ENCODE peak calls at places on chromosome X, in four cellular contexts. Y is neuronal stem cell, K is T-helper 1 cell, X is PC-9. B is an unnamed sample.

GRCh38 chrX:103800318-103800717 is 23.7 kb downstream of the PLP1 start:
- DNase-seq in Y (no peak), K (no peak), X (no peak), B (no peak)

GRCh38 chrX:47264507-47265173 is 31.8 kb downstream of the USP11 start:
- DNase-seq in Y (no peak), K (no peak), X (no peak), B (no peak)

GRCh38 chrX:5051831-5052491 is 1176.7 kb downstream of the NLGN4X start:
- DNase-seq in Y (no peak), K (no peak), X (peak), B (peak)

GRCh38 chrX:119757979-119758681 is at the start of gene SOWAHD:
- DNase-seq in Y (no peak), K (peak), X (peak), B (peak)

GRCh38 chrX:109732319-109732779 is 708 bp downstream of the ACSL4 start:
- DNase-seq in Y (no peak), K (no peak), X (peak), B (no peak)

GRCh38 chrX:37825225-37825842 is 22.0 kb downstream of the DYNLT3 start:
- DNase-seq in Y (peak), K (peak), X (no peak), B (no peak)

GRCh38 chrX:110836982-110837381 is 41.4 kb upstream of the CHRDL1 start:
- DNase-seq in Y (no peak), K (no peak), X (no peak), B (no peak)

GRCh38 chrX:37314526-37314925 is 34.6 kb upstream of the PRRG1 start:
- DNase-seq in Y (no peak), K (no peak), X (peak), B (no peak)

GRCh38 chrX:126855839-126856238 is 36.3 kb downstream of the PRR32 start:
- DNase-seq in Y (no peak), K (no peak), X (no peak), B (no peak)

GRCh38 chrX:151478052-151478451 is 81.0 kb downstream of the VMA21 start:
- DNase-seq in Y (no peak), K (no peak), X (no peak), B (no peak)

GRCh38 chrX:118420462-118420861 is 74.6 kb downstream of the WDR44 start:
- DNase-seq in Y (no peak), K (no peak), X (no peak), B (no peak)

GRCh38 chrX:10989386-10989785 is 121.7 kb upstream of the HCCS start:
- DNase-seq in Y (peak), K (no peak), X (no peak), B (no peak)

GRCh38 chrX:153317996-153318722 is 3.4 kb downstream of the PNMA6F start:
- DNase-seq in Y (no peak), K (no peak), X (no peak), B (no peak)

GRCh38 chrX:121301356-121301755 is 253.9 kb downstream of the GLUD2 start:
- DNase-seq in Y (no peak), K (no peak), X (no peak), B (no peak)

GRCh38 chrX:86039625-86040568 is 7.5 kb downstream of the CHM start:
- DNase-seq in Y (peak), K (no peak), X (no peak), B (no peak)

GRCh38 chrX:69025802-69026301 is 139.4 kb downstream of the PJA1 start:
- DNase-seq in Y (no peak), K (no peak), X (peak), B (no peak)

GRCh38 chrX:26918633-26919032 is 544.5 kb downstream of the PPP4R3C start:
- DNase-seq in Y (peak), K (no peak), X (no peak), B (no peak)

GRCh38 chrX:65697915-65698796 is 30.7 kb downstream of the MSN start:
- DNase-seq in Y (no peak), K (peak), X (no peak), B (no peak)

GRCh38 chrX:2342281-2342688 is 158.5 kb downstream of the DHRSX start:
- DNase-seq in Y (no peak), K (no peak), X (no peak), B (no peak)

GRCh38 chrX:150503898-150504219 is 64.6 kb upstream of the MTM1 start:
- DNase-seq in Y (no peak), K (no peak), X (no peak), B (no peak)

GRCh38 chrX:111102636-111103035 is 6.6 kb downstream of the PAK3 start:
- DNase-seq in Y (no peak), K (no peak), X (no peak), B (no peak)